ENCODE peak calls at places on chromosomes 12 and 14, in eight cellular contexts. G is Peyer's patch, Q is breast epithelium, S is vagina, E is stomach, N is IMR-90, H is spleen, A is suprapubic skin. L is an unnamed sample.

GRCh38 chr12:47307680-47308399 is 228.1 kb upstream of the AMIGO2 start:
- DNase-seq in N (peak; percentile 73), G (peak; percentile 57), H (no peak), E (peak; percentile 41), A (no peak), Q (no peak), S (no peak), L (no peak)

GRCh38 chr12:87272846-87273245 is 756.4 kb downstream of the C12orf50 start:
- DNase-seq in A (no peak), H (no peak), S (no peak), G (no peak), E (no peak), Q (no peak), N (no peak), L (no peak)

GRCh38 chr12:54606556-54606955 is 18.1 kb upstream of the PPP1R1A start:
- DNase-seq in G (no peak), H (no peak), S (no peak), E (no peak), N (no peak), A (no peak), Q (no peak), L (no peak)

GRCh38 chr12:97568336-97569180 is 106.0 kb downstream of the RMST start:
- DNase-seq in G (no peak), E (peak; percentile 53), Q (no peak), S (no peak), H (no peak), N (no peak), A (no peak), L (no peak)

GRCh38 chr12:105257321-105257728 is 21.4 kb upstream of the APPL2 start:
- DNase-seq in A (no peak), H (no peak), Q (no peak), S (no peak), N (peak; percentile 90), G (no peak), E (no peak), L (peak; percentile 21)

GRCh38 chr14:23364164-23364571 is 804 bp downstream of the EFS start:
- DNase-seq in N (no peak), E (no peak), H (peak; percentile 45), G (no peak), S (no peak), Q (peak; percentile 87), A (peak; percentile 83), L (peak; percentile 54)

GRCh38 chr12:68636268-68636667 is 25.6 kb downstream of the RAP1B start:
- DNase-seq in A (no peak), E (no peak), G (no peak), N (peak; percentile 80), H (no peak), S (no peak), Q (no peak), L (no peak)

GRCh38 chr14:53964249-53964648 is 7.6 kb upstream of the BMP4 start:
- DNase-seq in A (no peak), G (no peak), S (no peak), Q (no peak), H (no peak), N (peak; percentile 47), E (no peak), L (no peak)

GRCh38 chr12:64083285-64084210 is 138.5 kb downstream of the KICS2 start:
- DNase-seq in H (no peak), N (peak; percentile 95), A (peak; percentile 83), S (no peak), E (peak; percentile 87), G (no peak), Q (peak; percentile 79), L (peak; percentile 92)

GRCh38 chr12:64086946-64087345 is 135.2 kb downstream of the KICS2 start:
- DNase-seq in H (no peak), E (no peak), N (peak; percentile 34), A (no peak), Q (no peak), S (no peak), G (no peak), L (no peak)

GRCh38 chr12:64082866-64083268 is 139.2 kb downstream of the KICS2 start:
- DNase-seq in S (no peak), E (no peak), Q (no peak), H (no peak), A (no peak), G (no peak), N (no peak), L (no peak)

GRCh38 chr12:64085996-64086395 is 136.1 kb downstream of the KICS2 start:
- DNase-seq in G (no peak), E (no peak), H (no peak), S (no peak), Q (no peak), N (peak; percentile 23), A (no peak), L (no peak)

GRCh38 chr12:64085154-64085553 is 136.9 kb downstream of the KICS2 start:
- DNase-seq in N (no peak), S (no peak), H (no peak), G (no peak), A (no peak), E (no peak), Q (no peak), L (no peak)
- H3K4me1 ChIP-seq in N (peaks cover 30% of the 10 kb centered on the region), S (peaks cover 91% of the 10 kb centered on the region), H (peaks cover 7% of the 10 kb centered on the region), G (no peaks in the 10 kb centered on the region), A (peaks cover 89% of the 10 kb centered on the region), E (peaks cover 72% of the 10 kb centered on the region), Q (no peaks in the 10 kb centered on the region), L (peaks cover 6% of the 10 kb centered on the region)

DNA sequence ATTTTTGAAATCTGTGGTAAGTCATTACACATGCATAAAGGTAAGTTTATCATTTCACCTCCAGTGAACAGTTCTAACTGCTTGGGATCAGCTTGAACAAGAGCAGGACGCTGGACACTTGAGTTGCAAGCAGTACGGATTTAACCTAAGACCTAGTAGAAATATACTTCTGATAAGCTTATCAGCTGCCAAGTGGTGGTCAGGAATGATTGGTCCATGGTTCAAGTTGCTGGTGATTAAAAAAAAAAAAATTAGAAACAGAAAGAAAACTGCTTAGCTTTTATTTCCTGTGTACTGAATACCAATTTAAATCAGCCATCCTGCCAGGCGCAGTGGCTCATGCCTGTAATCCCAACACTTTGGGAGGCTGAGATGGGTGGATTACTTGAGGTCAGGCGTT is 88.6 kb downstream of the AEBP2 start:
- DNase-seq in Q (no peak), H (no peak), N (no peak), A (no peak), S (no peak), E (no peak), G (no peak), L (no peak)
- TF ChIP-seq POLR2A in Q (no peak), H (no peak), N (no peak), A (no peak), S (no peak), E (no peak), G (no peak), L (no peak)

GRCh38 chr14:96902004-96902403 is 104.8 kb downstream of the VRK1 start:
- DNase-seq in Q (no peak), E (no peak), N (no peak), H (no peak), G (no peak), S (peak; percentile 67), A (no peak), L (no peak)

GRCh38 chr14:96903444-96904023 is 106.4 kb downstream of the VRK1 start:
- DNase-seq in E (no peak), G (no peak), N (no peak), H (no peak), Q (no peak), S (peak; percentile 40), A (no peak), L (no peak)

GRCh38 chr14:96905065-96905464 is 107.9 kb downstream of the VRK1 start:
- DNase-seq in Q (no peak), G (no peak), A (no peak), E (no peak), H (no peak), S (no peak), N (no peak), L (no peak)

GRCh38 chr14:96905825-96906224 is 108.6 kb downstream of the VRK1 start:
- DNase-seq in H (no peak), G (no peak), A (no peak), S (no peak), Q (no peak), N (no peak), E (no peak), L (no peak)

DNA sequence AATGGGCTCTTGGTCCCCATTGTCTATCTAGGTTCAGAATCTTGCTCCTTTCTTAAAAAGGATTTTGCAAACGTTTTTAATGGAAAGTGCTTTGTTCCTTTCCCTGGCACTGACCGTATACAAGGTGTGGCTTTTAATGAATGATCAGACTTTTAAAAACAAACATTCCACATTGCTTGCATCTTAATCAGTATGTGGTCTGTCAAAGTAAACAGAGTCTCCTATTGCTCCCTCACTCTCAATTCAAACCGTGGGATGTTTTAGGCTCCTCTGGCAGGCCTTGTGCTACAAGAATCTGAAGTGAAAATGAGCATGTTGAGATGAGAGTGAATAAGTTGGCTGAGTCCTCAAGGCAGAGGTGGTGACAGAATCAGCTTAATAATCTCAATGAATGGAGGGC is 107.0 kb downstream of the VRK1 start:
- DNase-seq in G (no peak), E (no peak), A (no peak), N (peak; percentile 41), Q (no peak), H (no peak), S (no peak), L (no peak)
- H3K4me1 ChIP-seq in G (no peaks in the 10 kb centered on the region), E (no peaks in the 10 kb centered on the region), A (no peaks in the 10 kb centered on the region), N (peaks cover 2% of the 10 kb centered on the region), Q (no peaks in the 10 kb centered on the region), H (no peaks in the 10 kb centered on the region), S (no peaks in the 10 kb centered on the region), L (no peaks in the 10 kb centered on the region)

GRCh38 chr14:59347511-59347900 is 117.7 kb downstream of the GPR135 start:
- DNase-seq in Q (no peak), N (no peak), S (no peak), A (no peak), E (no peak), G (no peak), H (no peak), L (no peak)

GRCh38 chr14:59346796-59347510 is 118.2 kb downstream of the GPR135 start:
- DNase-seq in Q (no peak), N (peak; percentile 52), A (no peak), E (no peak), G (no peak), S (no peak), H (no peak), L (no peak)

GRCh38 chr14:59346329-59346728 is 118.9 kb downstream of the GPR135 start:
- DNase-seq in S (no peak), N (no peak), G (no peak), Q (no peak), E (no peak), A (no peak), H (no peak), L (no peak)

GRCh38 chr14:59347915-59348314 is 117.3 kb downstream of the GPR135 start:
- DNase-seq in A (no peak), G (no peak), Q (no peak), S (no peak), H (no peak), E (no peak), N (no peak), L (no peak)

DNA sequence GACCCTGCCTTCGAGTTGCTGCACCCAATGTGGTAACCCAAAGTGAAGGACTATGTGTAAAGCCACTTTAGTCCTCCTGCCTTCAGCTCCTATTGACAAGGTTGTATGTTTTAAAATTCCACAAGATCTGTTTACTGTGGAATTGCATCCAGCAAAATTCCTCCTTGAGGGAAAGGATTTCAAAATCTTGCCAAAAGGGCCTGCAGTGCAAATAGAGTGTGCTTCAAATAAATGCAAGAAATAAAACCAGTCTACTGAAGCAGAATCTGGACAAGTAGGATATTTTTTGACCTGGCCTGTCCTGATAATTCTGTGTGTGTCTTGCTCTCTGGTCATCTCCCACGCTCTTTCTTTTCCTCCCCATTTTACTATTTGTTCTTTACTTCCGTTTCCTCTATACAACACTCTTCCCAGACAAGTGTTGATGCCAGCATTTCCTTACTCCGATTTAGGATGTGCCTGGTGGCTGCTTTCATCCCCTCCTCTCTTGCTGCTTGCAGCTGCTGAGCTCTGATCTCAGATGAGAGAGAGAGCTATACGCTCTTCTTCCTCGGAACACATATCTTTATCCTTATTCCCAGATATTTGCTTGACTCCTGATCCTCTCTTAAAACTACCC is 115.9 kb downstream of the GPR135 start:
- DNase-seq in E (no peak), S (no peak), Q (no peak), H (no peak), A (no peak), G (no peak), N (no peak), L (no peak)
- TF ChIP-seq POLR2A in E (no peak), S (no peak), Q (no peak), H (no peak), A (no peak), G (no peak), N (no peak), L (no peak)

L was measured in uterus.